ENCODE peak calls at places on chromosomes 7 and 10, in five cellular contexts. One of them, this sample, is unnamed.

GRCh38 chr10:24383681-24384106 is 174.8 kb downstream of the KIAA1217 start:
- DNase-seq in ELF-1: peak
- DNase-seq in ecto neural progenitor cell: no peak
- DNase-seq in NCI-H2029: peak
- DNase-seq in EL: peak
- DNase-seq in this sample: peak

GRCh38 chr7:50307368-50308012 is 3.0 kb downstream of the IKZF1 start:
- DNase-seq in ELF-1: no peak
- DNase-seq in ecto neural progenitor cell: no peak
- DNase-seq in NCI-H2029: no peak
- DNase-seq in EL: no peak
- DNase-seq in this sample: no peak

GRCh38 chr10:77504870-77505257 is 132.7 kb downstream of the KCNMA1 start:
- DNase-seq in ELF-1: no peak
- DNase-seq in ecto neural progenitor cell: no peak
- DNase-seq in NCI-H2029: no peak
- DNase-seq in EL: peak
- DNase-seq in this sample: peak

GRCh38 chr10:938954-939678 is 7.6 kb upstream of the LARP4B start:
- DNase-seq in ELF-1: no peak
- DNase-seq in ecto neural progenitor cell: no peak
- DNase-seq in NCI-H2029: no peak
- DNase-seq in EL: peak
- DNase-seq in this sample: no peak

GRCh38 chr10:5447611-5448071 is 35.3 kb downstream of the NET1 start:
- DNase-seq in ELF-1: no peak
- DNase-seq in ecto neural progenitor cell: no peak
- DNase-seq in NCI-H2029: no peak
- DNase-seq in EL: peak
- DNase-seq in this sample: no peak

GRCh38 chr10:44974628-44975431 is 3.8 kb downstream of the DEPP1 start:
- DNase-seq in ELF-1: peak
- DNase-seq in ecto neural progenitor cell: peak
- DNase-seq in NCI-H2029: no peak
- DNase-seq in EL: peak
- DNase-seq in this sample: peak

GRCh38 chr7:117401293-117402002 is 25.8 kb downstream of the ASZ1 start:
- DNase-seq in ELF-1: no peak
- DNase-seq in ecto neural progenitor cell: no peak
- DNase-seq in NCI-H2029: no peak
- DNase-seq in EL: peak
- DNase-seq in this sample: no peak

GRCh38 chr7:69657331-69657730 is 59.1 kb downstream of the AUTS2 start:
- DNase-seq in ELF-1: no peak
- DNase-seq in ecto neural progenitor cell: no peak
- DNase-seq in NCI-H2029: no peak
- DNase-seq in EL: no peak
- DNase-seq in this sample: no peak

GRCh38 chr7:44381494-44382220 is 56.3 kb upstream of the CAMK2B start:
- DNase-seq in ELF-1: no peak
- DNase-seq in ecto neural progenitor cell: peak
- DNase-seq in NCI-H2029: no peak
- DNase-seq in EL: no peak
- DNase-seq in this sample: no peak

GRCh38 chr7:47724335-47724982 is 142.5 kb upstream of the TNS3 start:
- DNase-seq in ELF-1: peak
- DNase-seq in ecto neural progenitor cell: peak
- DNase-seq in NCI-H2029: peak
- DNase-seq in EL: peak
- DNase-seq in this sample: no peak

GRCh38 chr10:79137826-79138225 is 69.1 kb downstream of the ZMIZ1 start:
- DNase-seq in ELF-1: no peak
- DNase-seq in ecto neural progenitor cell: no peak
- DNase-seq in NCI-H2029: no peak
- DNase-seq in EL: peak
- DNase-seq in this sample: no peak

This sample was measured in NCI-H774.